ENCODE peak calls at places on chromosome 12, in six cellular contexts. Q is GM23338; E is upper lobe of right lung; M is mesenchymal stem cell; K is CD8-positive, alpha-beta T cell; X is fibroblast of lung. Y is an unnamed sample.

GRCh38 chr12:63302941-63303536 is 152.0 kb upstream of the AVPR1A start:
- DNase-seq in X (no peak), M (no peak), K (no peak), Q (no peak), E (no peak), Y (no peak)

GRCh38 chr12:78888583-78888982 is 24.0 kb downstream of the SYT1 start:
- DNase-seq in X (peak; percentile 59), Q (peak; percentile 30), M (no peak), E (no peak), K (no peak), Y (peak; percentile 27)

GRCh38 chr12:124207617-124208016 is 87.3 kb upstream of the RFLNA start:
- DNase-seq in Q (no peak), E (peak; percentile 42), M (no peak), K (no peak), X (no peak), Y (no peak)

GRCh38 chr12:103020839-103021238 is 63.4 kb downstream of the ASCL1 start:
- DNase-seq in Q (no peak), X (no peak), E (no peak), K (no peak), M (no peak), Y (no peak)

GRCh38 chr12:40446385-40446784 is 221.6 kb downstream of the LRRK2 start:
- DNase-seq in E (no peak), X (no peak), K (no peak), Q (peak; percentile 52), M (peak; percentile 1), Y (peak; percentile 50)

GRCh38 chr12:29750131-29750927 is 33.4 kb downstream of the TMTC1 start:
- DNase-seq in E (no peak), X (no peak), M (no peak), K (no peak), Q (no peak), Y (no peak)

GRCh38 chr12:9404031-9404430 is 195.8 kb upstream of the PZP start:
- DNase-seq in M (no peak), E (no peak), X (no peak), Q (no peak), K (no peak), Y (no peak)

GRCh38 chr12:67534046-67534445 is 114.5 kb upstream of the DYRK2 start:
- DNase-seq in K (no peak), X (no peak), Q (no peak), E (no peak), M (no peak), Y (peak; percentile 77)

GRCh38 chr12:94873368-94874085 is 130.0 kb downstream of the NDUFA12 start:
- DNase-seq in M (no peak), X (no peak), Q (peak; percentile 73), K (no peak), E (peak; percentile 64), Y (no peak)

GRCh38 chr12:126558810-126559209 is 1493.6 kb downstream of the AACS start:
- DNase-seq in Q (no peak), E (no peak), K (no peak), X (no peak), M (no peak), Y (no peak)

GRCh38 chr12:65596514-65597010 is 227.7 kb upstream of the HMGA2 start:
- DNase-seq in Q (no peak), K (no peak), M (peak; percentile 58), E (no peak), X (no peak), Y (peak; percentile 100)

GRCh38 chr12:50117057-50117622 is 5.1 kb downstream of the COX14 start:
- DNase-seq in Q (no peak), E (peak; percentile 72), M (no peak), X (no peak), K (no peak), Y (no peak)

GRCh38 chr12:55631743-55632142 is 4.9 kb upstream of the OR10P1 start:
- DNase-seq in M (no peak), X (no peak), Q (no peak), E (no peak), K (no peak), Y (no peak)

GRCh38 chr12:1523558-1524050 is 70.8 kb downstream of the FBXL14 start:
- DNase-seq in K (no peak), M (no peak), Q (peak; percentile 89), X (no peak), E (peak; percentile 34), Y (no peak)

GRCh38 chr12:121894633-121895032 is 6.0 kb downstream of the PSMD9 start:
- DNase-seq in Q (peak; percentile 73), X (peak; percentile 55), M (peak; percentile 60), E (no peak), K (no peak), Y (no peak)

GRCh38 chr12:105083041-105083440 is 1.2 kb downstream of the ALDH1L2 start:
- DNase-seq in M (no peak), E (no peak), K (no peak), Q (peak; percentile 25), X (no peak), Y (no peak)
- H3K4me3 ChIP-seq in M (no peak overlapping the region), E (peak overlapping the region; percentile 59), K (no peak overlapping the region), Q (peak overlapping the region; percentile 83), X (peak overlapping the region; percentile 80), Y (peak overlapping the region; percentile 79)

GRCh38 chr12:4108803-4109345 is 164.7 kb upstream of the CCND2 start:
- DNase-seq in E (no peak), M (no peak), K (no peak), Q (no peak), X (no peak), Y (peak; percentile 51)

GRCh38 chr12:4109826-4110225 is 163.7 kb upstream of the CCND2 start:
- DNase-seq in Q (no peak), X (no peak), M (no peak), E (peak; percentile 11), K (no peak), Y (no peak)

GRCh38 chr12:4107436-4107878 is 166.1 kb upstream of the CCND2 start:
- DNase-seq in M (peak; percentile 80), Q (peak; percentile 94), E (no peak), X (peak; percentile 4), K (peak; percentile 55), Y (peak; percentile 71)

GRCh38 chr12:4106617-4107016 is 166.9 kb upstream of the CCND2 start:
- DNase-seq in K (no peak), E (no peak), Q (no peak), X (no peak), M (no peak), Y (no peak)

DNA sequence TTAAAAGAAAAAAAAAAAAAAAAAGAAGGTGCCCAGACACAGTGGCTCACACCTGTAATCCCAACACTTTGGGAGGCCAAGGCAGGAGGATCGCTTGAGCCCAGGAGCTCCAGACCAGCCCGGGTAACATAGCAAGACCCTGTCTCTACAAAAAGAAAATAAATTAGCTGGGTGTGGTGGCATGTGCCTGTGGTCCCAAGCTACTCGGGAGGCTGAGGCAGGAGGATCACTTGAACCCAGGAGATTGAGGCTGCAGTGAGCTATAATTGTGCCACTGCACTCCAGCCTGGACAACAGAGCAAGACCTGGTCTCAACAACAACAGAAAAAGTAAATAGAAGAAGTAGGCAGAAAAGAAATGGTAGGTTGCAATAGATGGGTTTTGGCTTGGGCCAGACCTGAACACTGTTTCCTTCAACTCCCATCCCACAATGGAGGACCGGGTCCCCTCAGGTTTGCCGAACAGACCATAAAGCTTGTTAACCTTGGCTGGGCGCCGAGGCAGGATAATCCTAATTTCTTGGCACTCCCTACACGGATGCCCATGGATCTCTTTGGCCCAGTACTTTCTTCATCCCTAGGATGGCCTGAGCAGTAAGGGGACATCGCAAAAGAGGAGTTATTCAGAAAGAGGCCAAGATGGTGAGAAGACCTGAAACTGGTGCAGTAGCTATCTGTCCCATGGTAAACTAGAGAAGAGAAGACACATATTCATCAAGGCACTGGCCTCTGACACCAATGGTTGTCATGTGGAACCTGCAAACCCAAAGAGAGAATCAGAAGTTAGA is 165.5 kb upstream of the CCND2 start:
- DNase-seq in Q (no peak), M (no peak), X (no peak), K (no peak), E (peak; percentile 46), Y (no peak)
- H3K27me3 ChIP-seq in Q (no peaks in the 10 kb centered on the region), M (peaks cover 45% of the 10 kb centered on the region), X (no peaks in the 10 kb centered on the region), K (no peaks in the 10 kb centered on the region), E (peaks cover 22% of the 10 kb centered on the region), Y (no peaks in the 10 kb centered on the region)

GRCh38 chr12:4807813-4808212 is 87.6 kb downstream of the GALNT8 start:
- DNase-seq in Q (no peak), M (no peak), X (no peak), E (no peak), K (no peak), Y (no peak)

GRCh38 chr12:4809449-4810218 is 89.4 kb downstream of the GALNT8 start:
- DNase-seq in X (peak; percentile 26), E (no peak), Q (peak; percentile 67), K (no peak), M (no peak), Y (no peak)

GRCh38 chr12:4809013-4809448 is 88.8 kb downstream of the GALNT8 start:
- DNase-seq in X (peak; percentile 48), M (no peak), E (no peak), K (no peak), Q (peak; percentile 78), Y (no peak)

GRCh38 chr12:4812621-4813327 is 92.6 kb downstream of the GALNT8 start:
- DNase-seq in M (no peak), K (no peak), Q (no peak), E (no peak), X (no peak), Y (no peak)

GRCh38 chr12:4810219-4810671 is 90.0 kb downstream of the GALNT8 start:
- DNase-seq in Q (no peak), X (no peak), E (no peak), K (no peak), M (no peak), Y (no peak)
- H3K4me3 ChIP-seq in Q (peak overlapping the region; percentile 78), X (no peak overlapping the region), E (no peak overlapping the region), K (no peak overlapping the region), M (no peak overlapping the region), Y (no peak overlapping the region)

GRCh38 chr12:53952335-53952694 is 2.4 kb upstream of the HOXC12 start:
- DNase-seq in X (no peak), E (no peak), M (no peak), K (no peak), Q (peak; percentile 54), Y (no peak)

GRCh38 chr12:53949631-53950440 is 4.9 kb upstream of the HOXC12 start:
- DNase-seq in Q (peak; percentile 81), E (no peak), K (no peak), X (no peak), M (no peak), Y (no peak)

GRCh38 chr12:53951577-53952334 is 2.9 kb upstream of the HOXC12 start:
- DNase-seq in K (no peak), M (no peak), E (peak; percentile 34), Q (peak; percentile 70), X (no peak), Y (no peak)

GRCh38 chr12:53950441-53950781 is 4.3 kb upstream of the HOXC12 start:
- DNase-seq in K (no peak), M (no peak), E (no peak), Q (no peak), X (no peak), Y (no peak)

GRCh38 chr12:53950789-53951576 is 3.7 kb upstream of the HOXC12 start:
- DNase-seq in X (no peak), K (no peak), M (no peak), Q (no peak), E (peak; percentile 61), Y (no peak)
- H3K27me3 ChIP-seq in X (peaks cover 91% of the 10 kb centered on the region), K (peaks cover 83% of the 10 kb centered on the region), M (peaks cover 100% of the 10 kb centered on the region), Q (peaks cover 100% of the 10 kb centered on the region), E (peaks cover 97% of the 10 kb centered on the region), Y (peaks cover 72% of the 10 kb centered on the region)

Y was measured in bronchial epithelial cell.